ENCODE peak calls at places on chromosome 7, in five cellular contexts. B is hepatocyte, K is coronary artery, P is WERI-Rb-1, O is OCI-LY7. W is an unnamed sample.

GRCh38 chr7:3892686-3893085 is 591.6 kb downstream of the SDK1 start:
- DNase-seq in P (no peak), B (no peak), O (no peak), K (peak), W (no peak)

GRCh38 chr7:142301923-142302550 is 44.2 kb upstream of the PRSS58 start:
- DNase-seq in O (peak), K (no peak), B (no peak), P (peak), W (no peak)

GRCh38 chr7:35975851-35976454 is 175.1 kb downstream of the SEPTIN7 start:
- DNase-seq in K (no peak), O (peak), P (peak), B (peak), W (no peak)

GRCh38 chr7:4794591-4795350 is 19.3 kb downstream of the AP5Z1 start:
- DNase-seq in P (no peak), K (no peak), O (no peak), B (no peak), W (no peak)

GRCh38 chr7:37310322-37311080 is 138.2 kb downstream of the ELMO1 start:
- DNase-seq in P (no peak), O (peak), B (no peak), K (no peak), W (no peak)

GRCh38 chr7:22726345-22726848 is 603 bp upstream of the IL6 start:
- DNase-seq in K (no peak), B (peak), O (peak), P (peak), W (peak)

GRCh38 chr7:14754631-14755030 is 147.9 kb downstream of the DGKB start:
- DNase-seq in P (no peak), K (no peak), B (peak), O (no peak), W (no peak)

GRCh38 chr7:28754027-28754426 is 204.1 kb downstream of the TRIL start:
- DNase-seq in B (no peak), K (no peak), P (no peak), O (no peak), W (no peak)

GRCh38 chr7:2980406-2981102 is 63.1 kb downstream of the CARD11 start:
- DNase-seq in B (no peak), K (no peak), P (no peak), O (peak), W (no peak)

DNA sequence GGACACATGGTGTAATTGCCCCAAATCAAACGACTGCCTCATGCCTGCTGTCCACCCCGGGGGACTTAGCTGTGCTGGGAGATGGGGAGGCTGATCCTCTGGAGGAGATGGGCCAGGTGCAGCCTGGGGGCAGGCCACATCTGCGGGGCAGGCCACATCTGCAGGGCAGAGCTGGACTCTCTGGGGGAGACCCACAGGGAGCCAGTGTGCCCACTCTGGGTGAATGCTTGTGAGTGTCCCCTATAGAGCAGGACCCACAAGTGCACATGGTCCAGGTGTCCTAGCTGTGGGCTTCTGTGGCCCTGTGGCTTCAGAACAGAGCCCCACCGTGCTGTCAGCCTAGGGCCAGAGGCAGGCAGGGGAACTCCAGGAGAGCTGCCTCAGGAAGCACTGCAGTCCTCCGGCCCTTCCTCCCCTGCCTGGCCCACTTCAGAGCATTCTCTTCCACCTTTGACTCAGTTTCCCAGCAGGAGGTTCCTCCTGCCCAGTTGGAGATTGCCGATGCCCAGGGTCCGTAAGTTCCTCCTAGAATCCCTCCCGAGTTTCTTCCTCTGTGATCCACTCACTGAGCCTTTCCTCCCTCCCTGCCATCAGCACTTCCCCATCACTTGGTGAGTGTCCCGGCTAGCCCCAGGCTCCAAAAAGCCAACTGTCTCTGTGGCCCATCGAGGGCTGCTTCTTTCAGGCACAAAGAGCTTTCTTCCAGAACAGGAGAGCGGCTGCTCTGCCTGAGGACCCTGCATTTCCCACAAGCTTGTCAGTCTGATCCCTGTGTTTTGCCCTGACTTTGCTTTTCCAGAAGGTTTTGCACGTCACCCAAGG is 50.3 kb downstream of the ADCYAP1R1 start:
- DNase-seq in B (no peak), K (peak), O (no peak), P (no peak), W (peak)
- H3K27ac ChIP-seq in B (no peak), K (no peak), O (no peak), P (no peak), W (no peak)

DNA sequence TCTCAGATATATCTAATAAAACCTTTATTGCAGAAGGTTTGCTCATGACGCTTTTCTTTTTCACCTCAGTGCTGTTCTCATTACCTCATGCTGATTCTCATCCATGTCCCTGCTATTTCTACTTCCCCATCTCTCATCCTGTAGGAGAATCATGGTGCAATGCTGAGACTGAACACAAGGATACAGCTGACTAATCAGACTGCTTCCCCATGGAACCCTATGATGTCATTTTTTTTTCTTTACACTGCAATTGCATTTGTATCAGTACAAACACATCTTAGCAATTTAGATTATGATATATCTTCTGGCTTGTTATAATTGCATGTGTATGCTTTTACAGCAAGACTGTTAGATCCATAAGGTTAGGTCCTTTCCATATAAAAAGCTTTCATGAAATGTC is 93.7 kb downstream of the SEMA3A start:
- DNase-seq in K (no peak), O (no peak), P (no peak), B (peak), W (no peak)
- TF ChIP-seq CTCF in K (no peak), O (no peak), P (no peak), B (no peak), W (no peak)

DNA sequence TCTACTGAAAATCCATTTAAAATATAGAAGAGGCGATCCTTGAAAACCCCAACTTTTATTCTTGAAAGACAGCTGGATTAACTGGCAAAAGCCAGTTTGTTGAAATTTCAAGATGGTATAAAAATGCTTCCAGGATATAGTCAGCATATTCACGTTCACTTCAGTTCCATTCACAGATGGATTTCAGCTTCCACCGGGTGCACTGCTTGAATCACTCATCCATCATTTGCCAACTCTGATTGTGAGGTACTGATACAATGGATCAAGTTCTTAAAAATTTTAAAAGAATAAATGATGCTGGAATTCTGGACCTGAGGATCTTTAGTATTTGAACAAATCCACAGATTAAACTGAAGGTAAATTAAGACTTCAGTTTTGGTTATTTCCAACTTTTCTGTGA is 2.4 kb downstream of the PURB start:
- DNase-seq in P (no peak), K (no peak), B (no peak), O (no peak), W (no peak)
- H3K27ac ChIP-seq in P (no peak), K (no peak), B (no peak), O (no peak), W (no peak)

GRCh38 chr7:25839084-25839769 is 312.8 kb upstream of the NFE2L3 start:
- DNase-seq in P (no peak), B (no peak), K (no peak), O (no peak), W (no peak)
- TF ChIP-seq CTCF in P (peak), B (peak), K (no peak), O (peak), W (peak)

GRCh38 chr7:137590686-137591255 is 247.2 kb upstream of the PTN start:
- DNase-seq in B (no peak), P (no peak), K (no peak), O (no peak), W (no peak)
- H3K27ac ChIP-seq in B (peak), P (no peak), K (no peak), O (no peak), W (no peak)

GRCh38 chr7:114939484-114940097 is 17.7 kb downstream of the MDFIC start:
- DNase-seq in K (no peak), B (no peak), P (no peak), O (peak), W (no peak)
- TF ChIP-seq CTCF in K (no peak), B (no peak), P (no peak), O (peak), W (no peak)

DNA sequence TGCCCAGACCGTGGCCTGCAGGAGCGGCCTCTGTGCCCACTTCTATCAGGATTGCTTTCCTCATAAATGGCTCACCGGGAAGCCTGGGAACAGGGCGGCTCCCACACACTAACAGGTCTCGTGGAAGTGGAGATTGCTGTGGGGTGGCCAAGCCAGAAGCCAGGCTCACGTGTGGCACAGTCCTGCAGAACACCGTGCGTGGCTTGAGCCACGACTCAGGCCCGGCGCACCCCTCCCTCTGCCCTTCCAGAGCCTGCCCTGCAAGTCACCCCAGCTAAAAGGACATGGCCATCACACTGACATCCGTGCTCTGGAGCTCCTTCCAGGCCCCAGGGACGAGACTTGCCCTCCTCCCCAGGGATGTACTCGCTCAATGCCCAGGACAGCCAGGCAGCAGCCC is 7.0 kb downstream of the GPER1 start:
- DNase-seq in B (no peak), K (no peak), O (no peak), P (no peak), W (no peak)
- H3K27ac ChIP-seq in B (no peak), K (peak), O (no peak), P (no peak), W (no peak)

DNA sequence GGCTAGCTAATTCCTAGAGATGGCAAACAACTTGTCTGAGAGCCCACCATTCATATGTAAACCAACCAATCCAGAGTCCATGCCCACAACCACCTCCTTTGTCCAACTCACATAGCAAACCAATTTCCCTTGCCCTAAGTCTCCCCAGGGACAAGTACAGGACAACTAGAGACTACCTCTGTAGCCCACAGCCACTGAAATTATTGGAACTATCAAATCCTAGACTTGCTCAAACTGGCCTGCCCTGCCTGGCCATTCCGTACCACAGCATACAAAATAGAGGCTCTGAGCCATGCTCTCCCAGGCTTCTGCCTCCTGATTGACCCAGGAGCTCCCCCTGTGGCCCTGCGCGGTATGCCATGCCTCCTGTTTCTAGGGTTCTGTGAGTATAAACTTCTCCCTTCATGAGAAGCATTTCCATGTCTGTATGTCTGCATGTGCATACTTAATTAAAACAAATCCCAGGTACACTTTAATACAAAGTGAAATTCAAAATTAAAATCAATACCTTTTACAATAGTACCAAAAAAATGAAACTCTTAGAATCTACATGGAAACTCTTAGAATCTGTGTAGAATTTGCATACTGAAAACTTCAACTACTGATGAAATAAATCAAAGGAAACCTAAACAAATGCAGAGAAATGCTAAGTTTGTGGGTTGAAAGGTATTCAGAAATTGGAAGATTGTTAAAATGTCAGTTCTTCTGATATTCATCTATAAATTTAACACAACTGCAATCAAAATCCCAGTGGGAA is 4.0 kb upstream of the HECW1 start:
- DNase-seq in P (peak), B (peak), O (peak), K (no peak), W (no peak)
- TF ChIP-seq CTCF in P (peak), B (peak), O (peak), K (peak), W (peak)